ENCODE peak calls at places on chromosome 21, in ten cellular contexts. W is mesendoderm, Q is testis, B is pancreas, H is WERI-Rb-1, D is heart right ventricle, U is coronary artery, P is GM23248, Z is endothelial cell of umbilical vein, I is Peyer's patch. K is an unnamed sample.

GRCh38 chr21:42939581-42940413 is 14.4 kb upstream of the ERVH48-1 start:
- DNase-seq in D (no peak), B (peak), I (no peak), P (peak), Z (peak), H (no peak), W (no peak), Q (peak), U (peak), K (peak)

GRCh38 chr21:44609193-44609592 is 2.7 kb upstream of the KRTAP10-8 start:
- DNase-seq in U (no peak), I (no peak), Q (no peak), W (no peak), H (no peak), B (no peak), P (no peak), D (no peak), Z (no peak), K (no peak)

GRCh38 chr21:43954042-43954441 is 58.1 kb upstream of the TRAPPC10 start:
- DNase-seq in W (no peak), U (no peak), D (no peak), H (no peak), Q (no peak), Z (no peak), I (peak), P (no peak), B (no peak), K (no peak)

GRCh38 chr21:46393451-46393940 is 65.2 kb upstream of the DIP2A start:
- DNase-seq in I (no peak), P (peak), H (no peak), U (no peak), Q (no peak), B (no peak), Z (no peak), D (no peak), W (no peak), K (no peak)

GRCh38 chr21:41478319-41479177 is 29.4 kb downstream of the TMPRSS2 start:
- DNase-seq in U (no peak), B (no peak), H (no peak), Z (no peak), Q (no peak), W (no peak), P (no peak), D (no peak), I (peak), K (no peak)

GRCh38 chr21:39083377-39084008 is 99.8 kb downstream of the PSMG1 start:
- DNase-seq in D (no peak), H (no peak), P (peak), W (peak), Q (peak), I (no peak), B (no peak), Z (no peak), U (peak), K (no peak)

GRCh38 chr21:41847066-41847804 is 31.9 kb downstream of the PRDM15 start:
- DNase-seq in Q (no peak), U (no peak), Z (no peak), H (peak), D (no peak), P (peak), W (peak), I (no peak), B (no peak), K (no peak)

GRCh38 chr21:44547656-44548331 is 3.5 kb downstream of the KRTAP10-2 start:
- DNase-seq in U (peak), H (no peak), B (no peak), Z (no peak), P (no peak), Q (no peak), I (no peak), W (peak), D (no peak), K (no peak)

GRCh38 chr21:36320421-36321324 is 676 bp downstream of the MORC3 start:
- DNase-seq in Q (peak), W (peak), P (peak), D (peak), I (no peak), B (peak), Z (peak), U (peak), H (peak), K (peak)

GRCh38 chr21:42466700-42467612 is 29.1 kb downstream of the RSPH1 start:
- DNase-seq in Q (no peak), B (no peak), Z (no peak), U (no peak), W (peak), I (peak), H (peak), D (no peak), P (peak), K (peak)

GRCh38 chr21:45997205-45997494 is 15.6 kb downstream of the COL6A1 start:
- DNase-seq in P (no peak), W (no peak), B (no peak), H (no peak), I (peak), Q (peak), D (no peak), Z (no peak), U (no peak), K (no peak)

GRCh38 chr21:45532826-45533730 is 9.2 kb downstream of the SLC19A1 start:
- DNase-seq in Z (no peak), I (peak), D (no peak), B (peak), H (no peak), Q (no peak), P (no peak), W (no peak), U (no peak), K (peak)

GRCh38 chr21:15062566-15062965 is 2.2 kb downstream of the NRIP1 start:
- DNase-seq in Q (no peak), Z (peak), I (no peak), B (no peak), H (no peak), W (no peak), U (no peak), D (no peak), P (peak), K (no peak)

GRCh38 chr21:15063821-15064575 is 802 bp downstream of the NRIP1 start:
- DNase-seq in I (peak), W (peak), B (peak), H (peak), P (peak), U (peak), Z (no peak), D (peak), Q (peak), K (peak)

GRCh38 chr21:15061747-15062146 is 3.1 kb downstream of the NRIP1 start:
- DNase-seq in D (no peak), W (no peak), I (no peak), P (no peak), H (no peak), B (no peak), Z (peak), U (no peak), Q (no peak), K (no peak)

GRCh38 chr21:15064576-15065380 is at the start of gene NRIP1:
- DNase-seq in W (peak), Z (peak), P (peak), H (peak), B (peak), D (peak), Q (peak), U (peak), I (peak), K (peak)

DNA sequence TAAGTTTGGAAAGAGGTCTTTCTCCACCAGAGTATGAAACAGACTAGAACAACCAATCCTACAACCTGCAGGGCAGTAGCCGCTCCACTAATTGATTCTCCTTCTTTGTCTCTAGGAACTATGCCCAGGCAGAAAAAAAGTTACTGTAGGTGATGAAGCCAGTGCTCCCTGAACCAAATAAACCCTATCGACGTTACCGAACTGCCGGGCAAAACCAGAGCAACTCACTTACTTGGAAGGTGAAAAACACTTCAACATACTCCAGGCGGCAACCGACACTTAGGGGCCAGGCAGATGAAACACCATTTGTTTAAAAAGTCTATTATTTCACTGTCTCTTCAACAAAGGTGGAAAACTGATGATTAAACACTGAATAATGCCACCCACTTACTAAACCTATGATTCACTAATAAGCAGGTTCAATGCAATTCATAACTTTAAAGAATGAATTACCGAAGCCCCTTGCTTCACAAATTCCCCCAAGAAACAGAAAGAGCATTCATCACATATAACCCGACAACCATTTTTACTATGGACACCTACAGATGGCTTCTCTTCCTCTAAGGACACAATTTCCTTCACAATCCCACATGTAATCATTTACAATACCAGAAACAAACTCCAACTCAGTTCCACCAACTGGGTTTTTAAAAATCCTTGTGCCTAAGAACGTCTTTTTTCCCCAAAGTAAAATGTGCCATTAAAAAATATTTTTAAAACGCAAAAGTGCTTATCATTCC is 1.5 kb downstream of the NRIP1 start:
- DNase-seq in Z (peak), B (peak), D (no peak), Q (peak), W (peak), I (no peak), U (no peak), P (peak), H (no peak), K (no peak)
- H3K27ac ChIP-seq in Z (peak), B (peak), D (peak), Q (peak), W (no peak), I (peak), U (no peak), P (peak), H (peak), K (peak)

GRCh38 chr21:15071012-15071411 is 6.2 kb upstream of the NRIP1 start:
- DNase-seq in H (no peak), U (no peak), I (no peak), Z (no peak), P (no peak), Q (no peak), W (peak), D (no peak), B (no peak), K (no peak)

GRCh38 chr21:15061284-15061683 is 3.5 kb downstream of the NRIP1 start:
- DNase-seq in H (no peak), Q (no peak), D (no peak), P (no peak), U (no peak), Z (peak), W (no peak), B (no peak), I (no peak), K (no peak)

GRCh38 chr21:15060776-15061175 is 4.0 kb downstream of the NRIP1 start:
- DNase-seq in B (no peak), P (peak), D (no peak), Q (no peak), W (peak), I (no peak), U (no peak), Z (no peak), H (no peak), K (no peak)

GRCh38 chr21:15065381-15066230 is 806 bp upstream of the NRIP1 start:
- DNase-seq in U (peak), Q (peak), Z (peak), W (peak), P (peak), I (peak), B (peak), H (peak), D (peak), K (peak)

DNA sequence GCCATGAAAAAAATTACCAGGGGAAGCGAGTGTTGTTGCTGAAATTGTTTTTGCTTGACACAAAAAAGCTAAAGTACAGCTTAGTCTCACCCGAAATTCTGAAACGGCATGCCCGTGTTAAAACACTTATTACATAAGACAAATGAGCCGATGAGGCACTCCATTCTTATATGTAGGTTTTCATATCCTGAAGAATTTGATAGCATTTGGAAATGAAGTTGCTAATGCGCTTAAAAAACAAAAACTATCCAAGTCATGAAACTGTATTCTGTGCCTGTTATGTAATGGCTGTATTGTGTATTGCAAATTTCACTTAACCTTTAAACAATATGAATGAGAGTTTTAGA is 1.4 kb upstream of the NRIP1 start:
- DNase-seq in W (no peak), Q (no peak), I (no peak), D (no peak), H (no peak), B (no peak), P (peak), U (no peak), Z (peak), K (no peak)
- H3K27ac ChIP-seq in W (no peak), Q (peak), I (peak), D (peak), H (peak), B (peak), P (peak), U (peak), Z (peak), K (peak)

DNA sequence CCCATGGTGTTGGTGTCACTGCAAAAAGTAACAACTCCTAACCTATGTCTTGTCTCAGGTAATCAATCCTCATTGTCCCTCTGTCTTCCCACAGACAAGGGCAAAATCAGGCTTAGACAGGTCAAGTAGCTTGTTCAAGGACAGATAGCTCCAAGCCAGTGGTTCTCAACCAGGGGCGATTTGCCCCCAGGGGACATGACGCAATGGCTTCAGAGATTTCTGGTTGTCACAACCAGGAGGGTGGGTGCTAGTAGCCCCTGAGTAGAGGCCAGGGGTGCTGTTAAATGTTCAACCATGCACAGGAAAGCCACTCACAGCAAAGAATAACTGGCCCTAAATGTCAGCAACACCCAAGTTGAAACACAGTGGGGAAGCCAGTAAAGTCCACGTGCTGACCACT is 178.9 kb downstream of the RUNX1 start:
- DNase-seq in B (no peak), Z (no peak), Q (no peak), I (no peak), U (no peak), P (no peak), W (no peak), H (no peak), D (no peak), K (no peak)
- H3K27ac ChIP-seq in B (no peak), Z (no peak), Q (no peak), I (peak), U (no peak), P (peak), W (no peak), H (no peak), D (no peak), K (no peak)

DNA sequence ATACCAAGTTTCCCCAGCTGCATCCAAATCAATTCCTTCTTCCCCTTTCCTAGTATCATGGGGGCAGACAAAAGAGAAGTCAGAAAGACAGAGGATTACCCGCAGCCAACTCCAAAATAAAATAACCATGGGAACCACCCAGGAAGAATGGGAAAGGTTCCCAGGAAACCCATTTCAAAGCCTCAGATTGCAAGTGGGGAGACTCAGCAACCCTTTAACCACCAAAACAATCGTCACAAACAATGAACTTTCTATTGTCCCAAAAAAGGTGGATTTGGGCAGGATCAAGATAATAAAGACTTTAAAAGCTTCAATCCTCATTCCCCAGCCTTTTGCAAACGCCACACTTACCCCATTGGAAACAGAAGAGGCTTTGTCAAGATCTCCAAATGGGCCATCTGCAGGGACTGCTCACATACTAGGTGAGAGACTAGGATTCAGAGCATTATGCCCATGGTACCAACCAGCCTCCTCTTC is 5.1 kb downstream of the TIAM1 start:
- DNase-seq in W (no peak), B (no peak), D (no peak), I (no peak), Z (no peak), P (no peak), Q (no peak), H (no peak), U (no peak), K (no peak)
- H3K27ac ChIP-seq in W (no peak), B (no peak), D (no peak), I (no peak), Z (no peak), P (no peak), Q (no peak), H (no peak), U (no peak), K (no peak)

GRCh38 chr21:26471116-26471505 is 102.0 kb downstream of the CYYR1 start:
- DNase-seq in I (no peak), U (no peak), D (no peak), Z (no peak), H (no peak), P (no peak), Q (no peak), B (no peak), W (no peak), K (no peak)
- H3K27ac ChIP-seq in I (no peak), U (no peak), D (no peak), Z (no peak), H (no peak), P (no peak), Q (no peak), B (no peak), W (no peak), K (no peak)

GRCh38 chr21:32347887-32348450 is 44.8 kb downstream of the URB1 start:
- DNase-seq in W (no peak), Q (no peak), I (no peak), U (no peak), D (no peak), H (peak), Z (no peak), B (no peak), P (no peak), K (no peak)
- H3K27ac ChIP-seq in W (no peak), Q (no peak), I (no peak), U (no peak), D (no peak), H (no peak), Z (no peak), B (no peak), P (no peak), K (no peak)

GRCh38 chr21:17738171-17738953 is 80.8 kb downstream of the C21orf91 start:
- DNase-seq in I (no peak), Q (no peak), P (no peak), U (no peak), H (no peak), D (peak), B (no peak), W (no peak), Z (peak), K (no peak)
- H3K27ac ChIP-seq in I (no peak), Q (no peak), P (no peak), U (no peak), H (no peak), D (no peak), B (peak), W (no peak), Z (no peak), K (no peak)

DNA sequence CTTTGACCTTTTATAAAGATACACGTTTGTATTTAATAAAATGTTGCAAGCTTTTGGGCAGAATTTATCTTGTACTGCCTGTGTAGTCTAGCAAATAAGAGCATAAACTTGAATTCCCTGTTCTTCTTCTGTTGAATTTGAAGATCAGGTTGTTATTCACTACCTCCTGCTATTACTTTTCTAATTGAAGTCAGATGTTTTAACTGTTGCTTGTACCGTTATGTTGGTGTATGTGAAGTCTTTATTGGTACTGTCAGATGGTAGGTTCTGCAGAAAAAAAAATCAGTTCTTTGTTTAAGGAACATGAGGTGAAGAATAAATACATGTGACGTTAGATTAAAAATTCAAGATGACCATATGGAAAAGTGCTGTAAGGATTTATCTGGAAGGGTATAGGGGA is 69.1 kb downstream of the DYRK1A start:
- DNase-seq in P (no peak), Z (no peak), W (no peak), U (no peak), I (no peak), B (no peak), H (no peak), Q (no peak), D (no peak), K (no peak)
- H3K27ac ChIP-seq in P (peak), Z (no peak), W (no peak), U (no peak), I (no peak), B (no peak), H (peak), Q (no peak), D (peak), K (peak)

GRCh38 chr21:37742115-37742514 is 174.1 kb downstream of the KCNJ6 start:
- DNase-seq in Q (no peak), I (no peak), D (no peak), Z (no peak), B (no peak), P (no peak), H (no peak), W (no peak), U (no peak), K (no peak)

GRCh38 chr21:37742532-37742931 is 173.7 kb downstream of the KCNJ6 start:
- DNase-seq in Z (no peak), H (no peak), D (no peak), P (peak), B (no peak), U (no peak), I (no peak), Q (no peak), W (no peak), K (no peak)

GRCh38 chr21:37734846-37735245 is 181.4 kb downstream of the KCNJ6 start:
- DNase-seq in H (no peak), D (no peak), W (no peak), Z (no peak), B (no peak), Q (no peak), I (no peak), U (no peak), P (no peak), K (no peak)

GRCh38 chr21:37737497-37737896 is 178.8 kb downstream of the KCNJ6 start:
- DNase-seq in U (no peak), I (no peak), H (no peak), Q (no peak), W (no peak), B (no peak), Z (no peak), P (no peak), D (no peak), K (no peak)

DNA sequence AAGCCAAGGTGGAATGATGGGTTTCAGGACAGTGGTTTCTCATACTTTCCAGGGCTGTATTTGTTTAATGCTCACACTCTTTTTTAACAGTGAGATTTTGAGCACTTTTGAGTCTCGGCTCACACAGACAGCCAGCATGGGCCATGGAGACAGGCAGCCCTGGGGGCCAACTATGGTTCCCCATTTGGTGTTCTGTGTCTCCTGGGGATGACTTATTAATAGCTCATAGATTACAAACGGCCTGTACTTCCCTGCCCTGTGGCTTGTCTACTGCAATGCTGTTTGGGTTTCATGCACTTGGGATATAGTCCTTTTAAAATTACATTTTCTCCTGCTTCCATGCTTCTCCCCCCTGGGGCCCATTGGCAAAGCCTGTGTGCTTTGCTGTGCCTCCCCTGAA is 178.3 kb downstream of the KCNJ6 start:
- DNase-seq in U (no peak), Z (no peak), B (no peak), D (no peak), P (no peak), Q (no peak), I (no peak), W (no peak), H (no peak), K (no peak)
- H3K27ac ChIP-seq in U (peak), Z (no peak), B (no peak), D (no peak), P (no peak), Q (no peak), I (no peak), W (no peak), H (no peak), K (no peak)

K was measured in adrenal gland.